ENCODE peak calls at places on chromosomes 11 and 22, in nine cellular contexts. B is suprapubic skin, D is SK-N-SH, F is pancreas, H is ovary, M is heart right ventricle, X is AG04449, R is lower lobe of right lung, T is kidney epithelial cell. C is an unnamed sample.

GRCh38 chr22:23773247-23774113 is 831 bp downstream of the MMP11 start:
- DNase-seq in F (no peak), X (no peak), B (no peak), R (no peak), D (no peak), T (no peak), H (no peak), M (peak), C (no peak)

GRCh38 chr11:44854146-44854545 is 96.5 kb downstream of the TP53I11 start:
- DNase-seq in B (no peak), T (no peak), X (no peak), M (no peak), F (no peak), D (no peak), H (no peak), R (no peak), C (no peak)

GRCh38 chr11:35050596-35050995 is 88.4 kb upstream of the CD44 start:
- DNase-seq in B (no peak), F (no peak), X (no peak), M (no peak), D (no peak), R (no peak), T (no peak), H (no peak), C (no peak)

GRCh38 chr22:37943471-37944198 is 9.8 kb downstream of the C22orf23 start:
- DNase-seq in X (no peak), F (no peak), B (no peak), T (no peak), D (no peak), H (no peak), M (no peak), R (no peak), C (no peak)

GRCh38 chr11:44727373-44728084 is 767 bp downstream of the TSPAN18 start:
- DNase-seq in B (peak), R (peak), H (peak), M (peak), F (peak), D (peak), T (no peak), X (no peak), C (peak)

GRCh38 chr11:30133308-30133707 is 97.5 kb upstream of the FSHB start:
- DNase-seq in X (no peak), R (no peak), T (no peak), D (no peak), H (no peak), M (no peak), B (no peak), F (peak), C (no peak)

GRCh38 chr11:64048042-64048854 is 12.5 kb downstream of the FLRT1 start:
- DNase-seq in T (no peak), B (no peak), F (no peak), X (no peak), M (no peak), R (no peak), D (peak), H (no peak), C (no peak)

GRCh38 chr22:26273011-26273675 is 103.9 kb downstream of the SEZ6L start:
- DNase-seq in F (no peak), R (no peak), D (no peak), M (no peak), H (no peak), T (no peak), B (no peak), X (no peak), C (no peak)

GRCh38 chr11:71433648-71434450 is 14.3 kb downstream of the DHCR7 start:
- DNase-seq in B (peak), T (no peak), H (peak), R (peak), D (no peak), X (no peak), F (no peak), M (peak), C (no peak)

GRCh38 chr22:48755332-48755949 is 1072.2 kb downstream of the BRD1 start:
- DNase-seq in H (no peak), T (no peak), X (no peak), M (no peak), B (no peak), D (no peak), F (peak), R (no peak), C (no peak)

GRCh38 chr11:133576351-133576750 is 44.0 kb upstream of the OPCML start:
- DNase-seq in H (no peak), D (peak), F (no peak), R (no peak), M (peak), B (no peak), T (no peak), X (no peak), C (no peak)

GRCh38 chr11:45983471-45983845 is 61.0 kb downstream of the LARGE2 start:
- DNase-seq in M (no peak), H (no peak), R (no peak), B (no peak), D (no peak), T (no peak), F (no peak), X (no peak), C (peak)

GRCh38 chr11:73795925-73796632 is 8.4 kb downstream of the MRPL48 start:
- DNase-seq in M (peak), H (no peak), R (no peak), X (no peak), F (no peak), T (no peak), D (peak), B (no peak), C (peak)

GRCh38 chr11:108431370-108431769 is 36.0 kb downstream of the C11orf65 start:
- DNase-seq in R (no peak), B (no peak), F (no peak), D (no peak), M (no peak), H (no peak), T (no peak), X (no peak), C (no peak)

GRCh38 chr11:61718613-61719302 is 33.7 kb upstream of the MYRF start:
- DNase-seq in R (no peak), D (peak), F (no peak), T (no peak), M (no peak), B (no peak), H (peak), X (no peak), C (peak)

GRCh38 chr11:30653606-30654005 is 67.5 kb upstream of the MPPED2 start:
- DNase-seq in B (no peak), T (no peak), M (no peak), H (no peak), F (no peak), R (no peak), X (no peak), D (no peak), C (peak)

GRCh38 chr11:125688066-125688465 is 7.4 kb upstream of the ACRV1 start:
- DNase-seq in D (no peak), M (no peak), R (no peak), X (no peak), T (no peak), H (no peak), F (no peak), B (no peak), C (no peak)

GRCh38 chr11:88344869-88345268 is 7.3 kb upstream of the CTSC start:
- DNase-seq in T (no peak), B (no peak), D (no peak), H (no peak), X (no peak), R (no peak), M (no peak), F (no peak), C (no peak)

GRCh38 chr22:39240841-39241631 is 3.7 kb downstream of the PDGFB start:
- DNase-seq in R (peak), H (no peak), T (no peak), D (no peak), F (peak), B (peak), X (no peak), M (peak), C (no peak)

GRCh38 chr22:29756341-29756740 is 10.5 kb downstream of the ZMAT5 start:
- DNase-seq in R (no peak), H (no peak), M (no peak), T (no peak), F (no peak), B (no peak), X (no peak), D (no peak), C (no peak)

GRCh38 chr11:11984563-11984962 is 23.9 kb downstream of the DKK3 start:
- DNase-seq in F (no peak), R (no peak), X (no peak), H (no peak), D (no peak), B (no peak), T (no peak), M (no peak), C (no peak)

GRCh38 chr11:128188346-128189115 is 398.8 kb downstream of the ETS1 start:
- DNase-seq in R (no peak), X (no peak), T (no peak), H (no peak), F (no peak), M (no peak), B (no peak), D (no peak), C (no peak)

GRCh38 chr11:122637538-122637937 is 18.0 kb upstream of the UBASH3B start:
- DNase-seq in R (no peak), F (no peak), X (no peak), B (no peak), D (no peak), M (no peak), T (no peak), H (no peak), C (no peak)

GRCh38 chr22:30302810-30303138 is 13.5 kb upstream of the CASTOR1 start:
- DNase-seq in X (no peak), D (no peak), H (no peak), F (no peak), M (no peak), T (no peak), R (no peak), B (no peak), C (no peak)

GRCh38 chr11:110069158-110069737 is 23.9 kb upstream of the ZC3H12C start:
- DNase-seq in F (no peak), M (peak), X (no peak), D (no peak), T (no peak), R (peak), H (peak), B (peak), C (peak)

GRCh38 chr11:76629133-76629852 is 41.3 kb downstream of the LRRC32 start:
- DNase-seq in F (peak), B (peak), D (no peak), T (no peak), R (peak), X (no peak), M (peak), H (no peak), C (no peak)

GRCh38 chr11:69377029-69377952 is 83.3 kb downstream of the MYEOV start:
- DNase-seq in H (peak), T (no peak), B (peak), F (no peak), X (no peak), M (no peak), R (no peak), D (no peak), C (peak)

GRCh38 chr11:13336246-13336873 is 58.8 kb downstream of the BMAL1 start:
- DNase-seq in X (no peak), F (no peak), B (no peak), M (no peak), T (no peak), R (no peak), D (no peak), H (no peak), C (no peak)

GRCh38 chr11:126407101-126407521 is 51.6 kb downstream of the ST3GAL4 start:
- DNase-seq in M (no peak), X (no peak), F (no peak), D (no peak), T (no peak), R (no peak), H (no peak), B (no peak), C (no peak)

GRCh38 chr22:35523167-35523928 is 17.3 kb upstream of the RASD2 start:
- DNase-seq in R (no peak), X (no peak), T (no peak), B (no peak), D (no peak), F (no peak), M (no peak), H (no peak), C (peak)

GRCh38 chr22:28297504-28297903 is 378.4 kb upstream of the PITPNB start:
- DNase-seq in B (no peak), M (no peak), T (no peak), H (no peak), R (no peak), X (no peak), F (no peak), D (no peak), C (no peak)

GRCh38 chr11:131910491-131911387 is 540.3 kb downstream of the NTM start:
- DNase-seq in T (no peak), X (no peak), D (peak), B (no peak), H (no peak), R (no peak), F (no peak), M (no peak), C (peak)

GRCh38 chr22:49783036-49783746 is 44.5 kb downstream of the BRD1 start:
- DNase-seq in D (no peak), B (no peak), X (no peak), R (peak), M (no peak), H (peak), T (no peak), F (no peak), C (no peak)
- TF ChIP-seq CTCF in D (no peak), B (no peak), X (no peak), R (no peak), M (no peak), H (no peak), T (no peak), F (no peak), C (no peak)

GRCh38 chr11:991711-992307 is 44.7 kb downstream of the MUC6 start:
- DNase-seq in M (no peak), X (no peak), D (no peak), H (no peak), F (no peak), R (no peak), B (no peak), T (no peak), C (no peak)

GRCh38 chr11:993141-993540 is 43.4 kb downstream of the MUC6 start:
- DNase-seq in F (no peak), X (no peak), M (no peak), H (no peak), T (no peak), D (no peak), R (no peak), B (no peak), C (no peak)

GRCh38 chr11:992577-992976 is 43.9 kb downstream of the MUC6 start:
- DNase-seq in M (no peak), T (no peak), R (no peak), H (no peak), B (no peak), X (no peak), D (no peak), F (no peak), C (no peak)

GRCh38 chr11:990101-990500 is 46.4 kb downstream of the MUC6 start:
- DNase-seq in X (no peak), R (no peak), D (no peak), F (no peak), H (no peak), T (no peak), B (no peak), M (no peak), C (no peak)

GRCh38 chr11:991034-991433 is 45.5 kb downstream of the MUC6 start:
- DNase-seq in D (no peak), X (no peak), H (no peak), F (no peak), M (no peak), R (no peak), T (no peak), B (no peak), C (no peak)
- H3K4me3 ChIP-seq in D (no peak), X (no peak), H (no peak), F (no peak), M (no peak), R (no peak), T (no peak), B (no peak), C (no peak)

GRCh38 chr11:27699242-27699925 is 871 bp downstream of the BDNF start:
- DNase-seq in M (no peak), X (no peak), R (no peak), D (peak), H (no peak), T (no peak), F (no peak), B (no peak), C (no peak)
- TF ChIP-seq CTCF in M (no peak), X (no peak), R (peak), D (no peak), H (no peak), T (no peak), F (no peak), B (no peak), C (no peak)

GRCh38 chr11:8932564-8933180 is at the start of gene C11orf16:
- DNase-seq in D (no peak), M (no peak), X (no peak), H (no peak), R (no peak), T (no peak), F (no peak), B (no peak), C (no peak)

GRCh38 chr11:8937659-8938058 is 4.9 kb upstream of the C11orf16 start:
- DNase-seq in H (no peak), R (no peak), F (no peak), D (no peak), B (no peak), M (no peak), T (no peak), X (no peak), C (no peak)

GRCh38 chr11:8937159-8937558 is 4.4 kb upstream of the C11orf16 start:
- DNase-seq in X (no peak), M (no peak), F (no peak), R (no peak), B (no peak), H (no peak), D (no peak), T (no peak), C (no peak)

GRCh38 chr11:8933931-8934330 is 1.2 kb upstream of the C11orf16 start:
- DNase-seq in H (no peak), F (no peak), R (no peak), T (no peak), M (no peak), X (no peak), B (no peak), D (no peak), C (no peak)

GRCh38 chr11:8934735-8935478 is 2.2 kb upstream of the C11orf16 start:
- DNase-seq in X (peak), D (no peak), H (no peak), B (no peak), M (no peak), R (no peak), F (no peak), T (no peak), C (peak)
- H3K4me3 ChIP-seq in X (peak), D (no peak), H (no peak), B (no peak), M (no peak), R (no peak), F (no peak), T (no peak), C (peak)

GRCh38 chr11:72471005-72471898 is 36.9 kb upstream of the CLPB start:
- DNase-seq in H (peak), R (peak), B (peak), M (peak), X (no peak), D (peak), T (peak), F (peak), C (peak)
- TF ChIP-seq CTCF in H (peak), R (peak), B (peak), M (peak), X (peak), D (peak), T (peak), F (peak), C (peak)

C was measured in A673.